ENCODE peak calls at places on chromosome 6, in eight cellular contexts. C is GM23338, B is H1, J is HCT116, K is endothelial cell of umbilical vein, F is K562, Y is HepG2, M is GM12878. E is an unnamed sample.

GRCh38 chr6:39059496-39060310 is 11.1 kb downstream of the GLP1R start:
- DNase-seq in C (no peak), B (no peak), J (no peak), K (no peak), F (no peak), Y (no peak), M (no peak), E (no peak)

GRCh38 chr6:72813807-72814596 is 192.1 kb downstream of the KCNQ5 start:
- DNase-seq in C (no peak), B (no peak), J (no peak), K (no peak), F (no peak), Y (no peak), M (no peak), E (no peak)

GRCh38 chr6:83168556-83168955 is 24.5 kb downstream of the PGM3 start:
- DNase-seq in C (no peak), B (no peak), J (no peak), K (no peak), F (no peak), Y (no peak), M (no peak), E (no peak)

GRCh38 chr6:358432-358831 is 33.1 kb upstream of the IRF4 start:
- DNase-seq in C (no peak), B (no peak), J (no peak), K (no peak), F (no peak), Y (no peak), M (no peak), E (no peak)

GRCh38 chr6:125104425-125104824 is 49.1 kb upstream of the TPD52L1 start:
- DNase-seq in C (peak), B (no peak), J (no peak), K (peak), F (peak), Y (no peak), M (no peak), E (peak)

GRCh38 chr6:80197474-80197873 is 91.0 kb downstream of the BCKDHB start:
- DNase-seq in C (no peak), B (no peak), J (no peak), K (no peak), F (no peak), Y (no peak), M (no peak), E (no peak)

GRCh38 chr6:170443151-170443662 is 109.9 kb downstream of the PSMB1 start:
- DNase-seq in C (peak), B (no peak), J (no peak), K (no peak), F (no peak), Y (no peak), M (no peak), E (no peak)

GRCh38 chr6:209432-210103 is 82.7 kb upstream of the DUSP22 start:
- DNase-seq in C (no peak), B (no peak), J (no peak), K (no peak), F (peak), Y (no peak), M (peak), E (no peak)

GRCh38 chr6:111651185-111652034 is 45.7 kb upstream of the TRAF3IP2 start:
- DNase-seq in C (no peak), B (no peak), J (no peak), K (no peak), F (no peak), Y (no peak), M (no peak), E (no peak)

GRCh38 chr6:140225587-140226438 is 851.4 kb upstream of the CITED2 start:
- DNase-seq in C (no peak), B (no peak), J (no peak), K (peak), F (no peak), Y (no peak), M (no peak), E (no peak)

GRCh38 chr6:41375598-41376151 is 40.3 kb downstream of the NCR2 start:
- DNase-seq in C (peak), B (no peak), J (no peak), K (no peak), F (no peak), Y (no peak), M (no peak), E (no peak)
- TF ChIP-seq EZH2 in C (peak), B (no peak), J (no peak), K (peak), F (no peak), Y (no peak), M (no peak), E (no peak)

DNA sequence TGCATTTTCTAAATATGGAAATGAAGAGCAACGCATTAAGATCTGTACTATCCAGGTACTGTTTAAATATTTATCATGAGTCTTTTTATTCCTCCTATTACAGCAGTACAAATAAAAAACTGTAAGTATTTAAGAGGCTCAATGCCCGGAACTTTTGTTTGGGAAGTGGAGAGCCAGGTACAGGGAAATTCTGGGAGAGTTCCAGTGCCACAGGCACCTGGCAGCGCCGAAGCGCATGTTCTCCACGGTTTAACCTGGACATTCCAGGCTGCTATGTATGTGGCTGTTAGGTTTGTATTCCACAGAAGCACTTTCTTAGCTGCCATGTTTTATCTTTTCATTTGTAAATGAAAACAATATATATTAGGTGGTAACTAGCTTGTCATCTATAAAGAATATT is 81.7 kb downstream of the PREP start:
- DNase-seq in C (no peak), B (no peak), J (no peak), K (no peak), F (no peak), Y (no peak), M (no peak), E (no peak)
- TF ChIP-seq POLR2AphosphoS5 in C (no peak), B (no peak), J (no peak), K (no peak), F (no peak), Y (no peak), M (no peak), E (no peak)

GRCh38 chr6:5562277-5562676 is 301.0 kb downstream of the FARS2 start:
- DNase-seq in C (no peak), B (no peak), J (no peak), K (no peak), F (no peak), Y (no peak), M (no peak), E (no peak)
- H3K4me3 ChIP-seq in C (no peak), B (no peak), J (no peak), K (no peak), F (no peak), Y (no peak), M (no peak), E (no peak)

GRCh38 chr6:84774174-84775158 is 10.1 kb upstream of the TBX18 start:
- DNase-seq in C (peak), B (no peak), J (no peak), K (peak), F (peak), Y (no peak), M (no peak), E (no peak)

GRCh38 chr6:84772428-84773132 is 8.2 kb upstream of the TBX18 start:
- DNase-seq in C (peak), B (no peak), J (no peak), K (no peak), F (no peak), Y (no peak), M (no peak), E (no peak)

GRCh38 chr6:84773431-84774173 is 9.2 kb upstream of the TBX18 start:
- DNase-seq in C (peak), B (no peak), J (no peak), K (peak), F (peak), Y (no peak), M (no peak), E (no peak)

GRCh38 chr6:84771732-84772131 is 7.3 kb upstream of the TBX18 start:
- DNase-seq in C (no peak), B (no peak), J (no peak), K (peak), F (no peak), Y (no peak), M (no peak), E (no peak)

DNA sequence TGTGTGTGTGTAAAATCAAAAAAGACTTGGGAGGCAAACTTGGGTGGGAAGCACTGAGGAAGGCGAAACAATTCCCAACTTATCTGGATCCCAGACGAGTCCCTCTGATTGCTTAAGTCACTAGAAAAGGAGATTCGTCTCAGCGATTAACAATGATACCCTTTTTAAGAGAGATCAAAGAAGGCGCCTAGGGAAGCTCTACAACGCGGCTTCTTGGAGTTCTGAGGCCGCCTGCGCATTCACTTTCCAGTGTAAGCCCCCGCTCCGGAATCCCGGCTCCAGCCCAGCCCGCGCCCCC is 8.7 kb upstream of the TBX18 start:
- DNase-seq in C (peak), B (no peak), J (no peak), K (peak), F (no peak), Y (no peak), M (no peak), E (no peak)
- TF ChIP-seq EZH2 in C (peak), B (peak), J (no peak), K (peak), F (no peak), Y (no peak), M (no peak), E (no peak)

DNA sequence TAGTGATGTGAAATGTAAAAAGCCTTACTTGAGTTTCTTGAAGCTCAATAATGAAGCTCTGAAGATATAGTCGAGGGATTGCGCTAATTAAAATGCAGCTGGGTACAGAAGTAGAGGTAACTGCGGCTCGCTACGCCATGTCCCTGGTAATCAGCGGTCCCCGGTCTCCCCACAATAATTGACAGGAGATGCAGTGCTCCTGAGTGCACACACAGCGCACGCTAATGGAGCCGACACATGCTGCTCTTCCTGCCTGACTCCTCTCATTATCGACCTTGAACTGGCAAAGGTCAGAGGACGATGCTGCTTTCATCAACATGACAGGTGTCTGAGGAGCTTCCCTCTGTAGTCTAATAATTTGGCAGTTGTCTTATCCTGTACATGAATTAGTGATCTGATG is 365.9 kb downstream of the RNF144B start:
- DNase-seq in C (peak), B (no peak), J (no peak), K (no peak), F (no peak), Y (no peak), M (no peak), E (no peak)
- TF ChIP-seq POLR2AphosphoS5 in C (no peak), B (no peak), J (no peak), K (no peak), F (no peak), Y (no peak), M (no peak), E (no peak)

GRCh38 chr6:48113130-48113529 is 2.1 kb upstream of the PTCHD4 start:
- DNase-seq in C (no peak), B (no peak), J (no peak), K (no peak), F (no peak), Y (no peak), M (no peak), E (no peak)

GRCh38 chr6:48111143-48111506 is at the start of gene PTCHD4:
- DNase-seq in C (peak), B (peak), J (peak), K (peak), F (no peak), Y (peak), M (no peak), E (no peak)

GRCh38 chr6:48111575-48111974 is 578 bp upstream of the PTCHD4 start:
- DNase-seq in C (peak), B (no peak), J (no peak), K (no peak), F (no peak), Y (no peak), M (no peak), E (no peak)

GRCh38 chr6:48110436-48111142 is 408 bp downstream of the PTCHD4 start:
- DNase-seq in C (no peak), B (no peak), J (no peak), K (peak), F (no peak), Y (no peak), M (no peak), E (no peak)

DNA sequence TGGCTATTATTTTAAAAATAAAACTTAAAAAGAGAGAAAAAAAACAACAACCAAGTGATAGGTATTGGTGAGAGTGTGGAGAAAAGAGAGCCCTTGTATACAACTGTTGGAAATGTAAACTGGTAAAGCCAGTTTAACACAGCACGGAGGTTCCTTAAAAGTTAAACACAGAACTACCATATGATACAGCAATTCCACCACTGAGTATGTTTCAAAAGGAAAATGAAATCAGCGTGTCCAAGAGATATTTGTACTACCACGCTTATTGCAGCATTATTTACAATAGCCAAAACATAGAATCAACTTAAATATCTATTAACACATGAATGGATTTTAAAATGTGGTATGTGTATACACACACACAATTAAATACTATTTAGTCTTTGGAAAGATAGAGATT is 1.1 kb downstream of the PTCHD4 start:
- DNase-seq in C (no peak), B (no peak), J (no peak), K (peak), F (no peak), Y (peak), M (no peak), E (no peak)
- H3K4me3 ChIP-seq in C (peak), B (peak), J (no peak), K (peak), F (no peak), Y (peak), M (no peak), E (no peak)

DNA sequence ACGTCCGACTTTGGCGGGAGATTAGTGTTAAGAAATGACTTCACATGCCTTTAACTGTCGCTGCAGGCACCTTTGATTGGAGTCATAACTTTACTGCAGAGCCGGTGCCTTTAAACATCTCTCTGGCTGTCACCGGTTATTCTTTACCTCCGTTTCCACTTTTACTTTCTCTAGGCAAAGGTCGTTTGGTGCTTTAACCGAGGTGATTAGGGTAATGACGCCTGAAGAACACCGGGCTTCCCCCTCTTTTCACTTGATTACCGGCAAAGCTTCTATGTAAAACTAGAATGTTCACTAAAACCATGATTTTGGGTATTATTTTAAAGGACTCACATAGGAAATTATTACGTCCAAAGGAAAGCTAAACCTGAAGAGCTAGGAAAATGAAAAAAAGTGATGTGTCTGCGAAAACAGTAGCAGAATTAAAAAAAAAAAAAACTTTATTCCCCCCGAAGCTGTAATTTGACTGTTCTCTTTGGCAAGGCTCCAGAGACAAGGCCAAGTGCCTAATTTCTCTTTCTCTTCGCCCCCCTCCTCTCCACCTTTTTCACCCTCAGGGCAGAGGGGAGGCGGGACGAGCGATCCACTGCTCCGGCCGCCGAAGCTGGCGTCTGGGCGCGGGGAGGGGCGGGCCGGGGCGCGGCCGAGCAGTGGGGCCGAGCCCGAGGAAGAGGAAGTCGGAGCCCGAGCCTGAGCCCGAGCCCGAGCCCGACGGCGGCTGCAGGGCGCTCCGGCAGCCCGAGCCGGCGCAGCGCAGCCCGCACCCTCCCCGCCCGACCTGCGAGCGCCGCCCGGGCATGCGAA is at the start of gene PLEKHG1:
- DNase-seq in C (peak), B (peak), J (peak), K (peak), F (peak), Y (no peak), M (no peak), E (peak)
- TF ChIP-seq EZH2 in C (no peak), B (no peak), J (no peak), K (peak), F (no peak), Y (peak), M (peak), E (no peak)

E was measured in SK-N-MC.